ENCODE peak calls at places on chromosomes 4 and X, in five cellular contexts. J is suprapubic skin; V is heart left ventricle; A is tibial nerve; P is CD4-positive, CD25-positive, alpha-beta regulatory T cell. W is an unnamed sample.

GRCh38 chr4:86977621-86978184 is 42.9 kb downstream of the AFF1 start:
- DNase-seq in J (no peak), V (no peak), A (no peak), P (no peak), W (no peak)

GRCh38 chr4:87971866-87972265 is 3.6 kb upstream of the SPP1 start:
- DNase-seq in J (no peak), V (no peak), A (no peak), P (no peak), W (no peak)

GRCh38 chrX:139762400-139763183 is 54.6 kb upstream of the MCF2 start:
- DNase-seq in J (no peak), V (no peak), A (peak), P (no peak), W (no peak)

GRCh38 chrX:41478397-41478911 is 31.3 kb downstream of the NYX start:
- DNase-seq in J (no peak), V (no peak), A (no peak), P (no peak), W (no peak)

GRCh38 chrX:104351173-104351769 is 96.5 kb upstream of the ESX1 start:
- DNase-seq in J (no peak), V (no peak), A (no peak), P (no peak), W (no peak)

GRCh38 chr4:153579410-153579809 is 104.7 kb upstream of the TLR2 start:
- DNase-seq in J (no peak), V (no peak), A (no peak), P (no peak), W (no peak)

GRCh38 chr4:149896428-149896827 is 80.8 kb upstream of the IQCM start:
- DNase-seq in J (no peak), V (peak), A (no peak), P (no peak), W (no peak)

GRCh38 chr4:113476800-113477199 is 284.7 kb downstream of the CAMK2D start:
- DNase-seq in J (no peak), V (no peak), A (no peak), P (no peak), W (no peak)

GRCh38 chr4:74934016-74934821 is 1.3 kb downstream of the PARM1 start:
- DNase-seq in J (no peak), V (peak), A (no peak), P (no peak), W (no peak)

GRCh38 chrX:134936542-134936941 is 54.2 kb upstream of the SMIM10 start:
- DNase-seq in J (no peak), V (no peak), A (no peak), P (no peak), W (no peak)

GRCh38 chr4:100510551-100510950 is 7.3 kb downstream of the EMCN start:
- DNase-seq in J (no peak), V (no peak), A (no peak), P (no peak), W (peak)

GRCh38 chrX:30874851-30875250 is 14.2 kb downstream of the TAB3 start:
- DNase-seq in J (no peak), V (no peak), A (no peak), P (no peak), W (no peak)

GRCh38 chr4:90174622-90175023 is 47.4 kb downstream of the CCSER1 start:
- DNase-seq in J (no peak), V (no peak), A (no peak), P (no peak), W (no peak)

DNA sequence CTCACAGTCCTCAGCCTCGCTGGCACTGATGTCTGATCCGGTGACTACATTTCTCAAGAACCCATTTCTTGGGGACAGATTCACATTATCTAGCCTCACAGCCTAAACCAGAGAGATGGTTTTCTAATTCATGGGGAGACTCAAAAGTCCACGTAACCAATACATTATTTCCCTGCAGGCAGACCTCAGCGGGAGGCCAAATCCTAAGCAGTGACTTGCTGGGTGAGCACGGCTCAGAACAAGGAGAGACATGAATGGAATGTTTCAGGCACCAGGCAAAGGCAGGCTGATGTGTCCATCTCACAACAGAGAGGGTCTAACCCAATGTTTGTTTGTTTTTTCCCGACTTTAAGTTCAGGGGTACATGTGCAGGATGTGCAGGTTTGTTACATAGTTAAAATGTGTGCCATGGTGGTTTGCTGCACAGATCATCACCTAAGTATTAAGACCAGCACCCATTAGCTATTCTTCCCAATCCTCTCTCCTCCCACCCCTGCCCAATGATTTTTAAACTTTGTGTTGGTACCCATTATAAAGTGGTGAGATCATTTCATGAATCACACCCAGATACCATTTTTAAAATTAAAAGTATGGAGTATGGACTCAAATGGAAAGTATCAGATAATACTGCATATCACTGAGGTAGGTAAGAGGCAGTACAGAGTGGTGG is 53.3 kb downstream of the SCD5 start:
- DNase-seq in J (no peak), V (no peak), A (no peak), P (no peak), W (no peak)
- H3K4me3 ChIP-seq in J (no peak), V (no peak), A (no peak), P (no peak), W (no peak)

DNA sequence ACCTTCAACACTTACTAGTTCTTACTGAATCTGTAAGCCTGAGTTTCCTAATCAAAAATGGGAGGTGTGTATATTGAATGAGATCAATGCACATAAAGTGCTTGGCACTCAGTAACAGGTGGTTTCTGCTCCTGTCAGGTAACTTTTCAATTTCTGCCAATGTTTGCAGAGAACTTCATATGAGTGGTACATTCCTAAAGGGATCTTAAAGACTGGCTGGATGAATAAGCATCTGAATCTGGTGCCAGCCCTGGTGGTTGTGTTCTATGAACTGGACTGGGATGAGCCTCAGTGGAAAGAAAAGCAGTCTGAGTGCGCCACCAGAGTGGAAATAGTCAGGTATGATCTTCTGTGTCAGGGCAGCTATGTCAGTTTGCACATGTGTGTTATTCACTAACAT is 7.0 kb downstream of the TRAPPC11 start:
- DNase-seq in J (no peak), V (no peak), A (no peak), P (no peak), W (no peak)
- H3K27ac ChIP-seq in J (no peak), V (no peak), A (no peak), P (no peak), W (no peak)

DNA sequence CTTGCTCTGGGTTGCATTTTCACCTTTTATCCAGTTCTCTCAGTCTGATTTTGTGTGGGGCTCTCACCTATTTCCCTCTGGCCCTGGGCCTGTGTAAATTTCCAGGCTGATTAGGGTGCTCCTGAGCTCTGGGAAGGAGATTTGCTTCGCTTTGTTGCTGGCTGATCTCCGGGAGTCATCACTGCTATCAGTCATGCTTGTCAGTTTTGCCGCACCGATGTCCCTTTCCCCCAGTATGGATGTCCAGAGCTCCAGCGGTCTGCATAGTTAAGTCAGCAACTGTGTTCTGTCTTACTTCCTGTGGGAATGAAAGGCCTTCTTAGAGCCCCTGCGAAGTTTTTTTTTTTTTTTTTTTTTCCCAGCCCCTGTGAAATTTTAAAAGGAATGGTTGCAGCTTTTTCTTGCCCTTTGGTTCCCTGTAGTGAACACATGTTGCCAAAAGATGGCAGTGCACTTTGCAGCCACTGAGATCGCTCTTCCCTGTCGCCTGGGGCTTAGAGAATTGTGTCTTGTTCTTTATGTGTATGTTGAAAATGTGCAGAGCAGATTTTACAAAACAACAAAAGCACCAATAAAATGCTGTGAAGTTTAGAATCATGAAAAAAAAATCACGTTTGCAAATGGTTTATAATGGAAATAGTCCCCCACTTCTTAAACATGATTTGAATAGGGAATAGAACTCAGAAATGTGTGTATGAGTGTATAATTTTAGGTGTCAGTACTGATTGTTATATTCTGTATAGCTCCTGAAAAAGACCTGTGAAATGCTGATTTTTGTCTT is 109.2 kb upstream of the SLC4A4 start:
- DNase-seq in J (no peak), V (peak), A (no peak), P (no peak), W (peak)
- H3K4me3 ChIP-seq in J (no peak), V (no peak), A (no peak), P (no peak), W (peak)

GRCh38 chr4:2793578-2793919 is 664 bp downstream of the SH3BP2 start:
- DNase-seq in J (peak), V (peak), A (no peak), P (no peak), W (no peak)

GRCh38 chr4:2792396-2792710 is 532 bp upstream of the SH3BP2 start:
- DNase-seq in J (no peak), V (no peak), A (no peak), P (no peak), W (no peak)

GRCh38 chr4:2791518-2792395 is 1.1 kb upstream of the SH3BP2 start:
- DNase-seq in J (peak), V (peak), A (no peak), P (no peak), W (no peak)

GRCh38 chr4:2793920-2794706 is 1.2 kb downstream of the SH3BP2 start:
- DNase-seq in J (peak), V (peak), A (no peak), P (no peak), W (no peak)

GRCh38 chr4:2792711-2793577 is at the start of gene SH3BP2:
- DNase-seq in J (peak), V (peak), A (peak), P (peak), W (no peak)
- H3K27ac ChIP-seq in J (peak), V (peak), A (peak), P (peak), W (no peak)

GRCh38 chr4:54882616-54883015 is 224.9 kb downstream of the KIT start:
- DNase-seq in J (no peak), V (no peak), A (no peak), P (no peak), W (no peak)

GRCh38 chr4:54877006-54877405 is 219.2 kb downstream of the KIT start:
- DNase-seq in J (no peak), V (no peak), A (no peak), P (no peak), W (no peak)

DNA sequence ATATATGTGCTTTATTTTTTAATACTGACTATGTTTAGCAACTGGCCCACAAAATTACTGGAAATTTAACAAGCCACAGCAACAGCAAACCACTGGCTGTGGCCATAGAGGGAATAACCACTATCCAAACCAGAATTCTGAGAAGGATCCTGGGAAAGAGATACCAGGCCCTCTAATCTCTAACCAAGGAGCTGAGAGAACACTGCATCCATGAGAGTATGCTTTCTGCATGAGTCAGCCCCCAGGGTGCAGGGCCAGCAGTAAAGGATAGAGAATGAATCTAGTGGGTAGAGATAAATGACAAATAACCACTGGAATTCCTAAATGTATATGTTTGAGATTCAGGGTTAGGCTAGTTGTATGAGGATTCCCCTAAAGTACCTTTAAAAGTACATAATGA is 221.8 kb downstream of the KIT start:
- DNase-seq in J (no peak), V (no peak), A (no peak), P (no peak), W (no peak)
- H3K4me3 ChIP-seq in J (no peak), V (no peak), A (no peak), P (no peak), W (no peak)

GRCh38 chr4:168907119-168907698 is 102.8 kb downstream of the CBR4 start:
- DNase-seq in J (no peak), V (peak), A (no peak), P (no peak), W (no peak)
- H3K27ac ChIP-seq in J (peak), V (no peak), A (no peak), P (no peak), W (no peak)

GRCh38 chr4:55636622-55636999 is 513 bp upstream of the NMU start:
- DNase-seq in J (no peak), V (no peak), A (no peak), P (no peak), W (no peak)

GRCh38 chr4:55635282-55635681 is 816 bp downstream of the NMU start:
- DNase-seq in J (no peak), V (no peak), A (no peak), P (no peak), W (no peak)

GRCh38 chr4:55634417-55635128 is 1.5 kb downstream of the NMU start:
- DNase-seq in J (no peak), V (no peak), A (no peak), P (no peak), W (no peak)

GRCh38 chr4:55637272-55637820 is 1.2 kb upstream of the NMU start:
- DNase-seq in J (no peak), V (no peak), A (no peak), P (no peak), W (no peak)

DNA sequence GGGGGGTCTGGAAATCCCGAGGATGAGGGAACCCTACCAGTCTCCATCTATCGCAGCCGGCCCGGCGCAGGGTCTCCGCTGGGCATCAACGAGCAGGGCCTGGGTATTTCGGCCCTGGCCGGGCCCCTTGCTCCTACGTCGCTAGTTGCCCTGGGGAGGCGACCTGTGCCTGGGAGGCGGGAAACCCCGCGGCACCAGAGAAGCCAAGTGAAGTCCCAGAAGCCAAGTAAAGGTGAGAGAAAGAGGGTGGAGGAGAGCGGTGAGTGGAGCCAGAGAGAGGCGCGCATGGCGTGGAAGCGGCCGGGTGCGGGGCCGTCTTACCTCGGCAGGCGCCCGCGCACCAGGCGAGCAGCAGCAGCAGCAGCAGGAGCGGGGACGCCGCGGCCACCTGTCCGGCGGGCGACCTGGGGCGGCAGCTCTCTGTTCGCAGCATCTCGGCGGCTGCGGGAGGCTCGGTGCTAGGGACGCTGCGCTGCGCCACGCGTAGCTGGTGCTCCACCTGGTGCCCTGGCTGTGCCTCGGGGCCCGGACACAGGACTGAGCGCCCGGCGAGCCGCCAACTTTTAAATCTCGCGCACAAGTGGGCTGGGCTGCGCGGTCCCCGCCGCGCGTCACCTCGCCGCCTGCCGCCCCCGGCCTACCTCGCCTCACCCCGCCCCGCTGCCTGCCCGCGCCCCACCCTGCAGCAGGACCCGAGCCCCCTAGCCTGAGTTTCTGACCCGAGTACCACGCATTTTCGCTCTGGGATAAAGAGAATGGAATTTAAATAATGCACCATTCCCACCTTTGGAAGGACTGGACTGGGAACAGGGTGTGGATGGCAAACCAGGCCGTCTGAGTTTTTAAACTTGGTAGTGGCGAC is at the start of gene NMU:
- DNase-seq in J (no peak), V (peak), A (no peak), P (no peak), W (no peak)
- H3K4me3 ChIP-seq in J (peak), V (no peak), A (peak), P (no peak), W (peak)

GRCh38 chr4:38768968-38769394 is 13.8 kb downstream of the TLR10 start:
- DNase-seq in J (no peak), V (no peak), A (no peak), P (no peak), W (no peak)
- H3K27ac ChIP-seq in J (peak), V (no peak), A (no peak), P (no peak), W (no peak)

W was measured in SK-N-MC.